ENCODE peak calls at places on chromosomes 1 and 21, in six cellular contexts. One of them, this sample, is unnamed.
A peak's percentile ranks its signal among the peaks of the same experiment; 100 is the strongest.

GRCh38 chr1:247102381-247102780 is 1.8 kb downstream of the ZNF669 start:
- DNase-seq in stimulated activated CD8-positive, alpha-beta memory T cell treated with anti-CD3 and anti-CD28 coated beads, Interleukin-12 subunit alpha, Interleukin-12 subunit beta, amount 100 ng/mL, for 1 hour: no peak
- DNase-seq in stimulated activated CD4-positive, alpha-beta T cell treated with anti-CD3 and anti-CD28 coated beads, Interleukin-2, amount 100 ng/mL, for 48 hours: no peak
- DNase-seq in fibroblast of lung: peak; percentile 58
- DNase-seq in anterior cingulate cortex: no peak
- DNase-seq in cardiac muscle cell: no peak
- DNase-seq in this sample: no peak

GRCh38 chr1:5975133-5975880 is 16.9 kb downstream of the NPHP4 start:
- DNase-seq in stimulated activated CD8-positive, alpha-beta memory T cell treated with anti-CD3 and anti-CD28 coated beads, Interleukin-12 subunit alpha, Interleukin-12 subunit beta, amount 100 ng/mL, for 1 hour: no peak
- DNase-seq in stimulated activated CD4-positive, alpha-beta T cell treated with anti-CD3 and anti-CD28 coated beads, Interleukin-2, amount 100 ng/mL, for 48 hours: peak; percentile 17
- DNase-seq in fibroblast of lung: peak; percentile 61
- DNase-seq in anterior cingulate cortex: peak; percentile 43
- DNase-seq in cardiac muscle cell: peak; percentile 57
- DNase-seq in this sample: peak; percentile 34

GRCh38 chr1:231278100-231278790 is 37.2 kb downstream of the GNPAT start:
- DNase-seq in stimulated activated CD8-positive, alpha-beta memory T cell treated with anti-CD3 and anti-CD28 coated beads, Interleukin-12 subunit alpha, Interleukin-12 subunit beta, amount 100 ng/mL, for 1 hour: no peak
- DNase-seq in stimulated activated CD4-positive, alpha-beta T cell treated with anti-CD3 and anti-CD28 coated beads, Interleukin-2, amount 100 ng/mL, for 48 hours: no peak
- DNase-seq in fibroblast of lung: no peak
- DNase-seq in anterior cingulate cortex: no peak
- DNase-seq in cardiac muscle cell: peak; percentile 57
- DNase-seq in this sample: no peak

GRCh38 chr1:11731719-11732283 is 4.1 kb upstream of the AGTRAP start:
- DNase-seq in stimulated activated CD8-positive, alpha-beta memory T cell treated with anti-CD3 and anti-CD28 coated beads, Interleukin-12 subunit alpha, Interleukin-12 subunit beta, amount 100 ng/mL, for 1 hour: no peak
- DNase-seq in stimulated activated CD4-positive, alpha-beta T cell treated with anti-CD3 and anti-CD28 coated beads, Interleukin-2, amount 100 ng/mL, for 48 hours: no peak
- DNase-seq in fibroblast of lung: peak; percentile 79
- DNase-seq in anterior cingulate cortex: peak; percentile 77
- DNase-seq in cardiac muscle cell: no peak
- DNase-seq in this sample: no peak

GRCh38 chr1:90402893-90403849 is 313.9 kb downstream of the BARHL2 start:
- DNase-seq in stimulated activated CD8-positive, alpha-beta memory T cell treated with anti-CD3 and anti-CD28 coated beads, Interleukin-12 subunit alpha, Interleukin-12 subunit beta, amount 100 ng/mL, for 1 hour: no peak
- DNase-seq in stimulated activated CD4-positive, alpha-beta T cell treated with anti-CD3 and anti-CD28 coated beads, Interleukin-2, amount 100 ng/mL, for 48 hours: no peak
- DNase-seq in fibroblast of lung: peak; percentile 85
- DNase-seq in anterior cingulate cortex: no peak
- DNase-seq in cardiac muscle cell: peak; percentile 2
- DNase-seq in this sample: no peak

GRCh38 chr21:25850126-25850831 is 115.5 kb downstream of the GABPA start:
- DNase-seq in stimulated activated CD8-positive, alpha-beta memory T cell treated with anti-CD3 and anti-CD28 coated beads, Interleukin-12 subunit alpha, Interleukin-12 subunit beta, amount 100 ng/mL, for 1 hour: no peak
- DNase-seq in stimulated activated CD4-positive, alpha-beta T cell treated with anti-CD3 and anti-CD28 coated beads, Interleukin-2, amount 100 ng/mL, for 48 hours: no peak
- DNase-seq in fibroblast of lung: no peak
- DNase-seq in anterior cingulate cortex: no peak
- DNase-seq in cardiac muscle cell: no peak
- DNase-seq in this sample: no peak

GRCh38 chr21:41953249-41953830 is 478 bp downstream of the C2CD2 start:
- DNase-seq in stimulated activated CD8-positive, alpha-beta memory T cell treated with anti-CD3 and anti-CD28 coated beads, Interleukin-12 subunit alpha, Interleukin-12 subunit beta, amount 100 ng/mL, for 1 hour: no peak
- DNase-seq in stimulated activated CD4-positive, alpha-beta T cell treated with anti-CD3 and anti-CD28 coated beads, Interleukin-2, amount 100 ng/mL, for 48 hours: no peak
- DNase-seq in fibroblast of lung: no peak
- DNase-seq in anterior cingulate cortex: no peak
- DNase-seq in cardiac muscle cell: peak; percentile 45
- DNase-seq in this sample: no peak

GRCh38 chr1:116255933-116256649 is 117.0 kb upstream of the ATP1A1 start:
- DNase-seq in stimulated activated CD8-positive, alpha-beta memory T cell treated with anti-CD3 and anti-CD28 coated beads, Interleukin-12 subunit alpha, Interleukin-12 subunit beta, amount 100 ng/mL, for 1 hour: no peak
- DNase-seq in stimulated activated CD4-positive, alpha-beta T cell treated with anti-CD3 and anti-CD28 coated beads, Interleukin-2, amount 100 ng/mL, for 48 hours: no peak
- DNase-seq in fibroblast of lung: no peak
- DNase-seq in anterior cingulate cortex: no peak
- DNase-seq in cardiac muscle cell: no peak
- DNase-seq in this sample: no peak

GRCh38 chr1:55894521-55894920 is 679.4 kb upstream of the USP24 start:
- DNase-seq in stimulated activated CD8-positive, alpha-beta memory T cell treated with anti-CD3 and anti-CD28 coated beads, Interleukin-12 subunit alpha, Interleukin-12 subunit beta, amount 100 ng/mL, for 1 hour: no peak
- DNase-seq in stimulated activated CD4-positive, alpha-beta T cell treated with anti-CD3 and anti-CD28 coated beads, Interleukin-2, amount 100 ng/mL, for 48 hours: no peak
- DNase-seq in fibroblast of lung: peak; percentile 31
- DNase-seq in anterior cingulate cortex: no peak
- DNase-seq in cardiac muscle cell: no peak
- DNase-seq in this sample: no peak

GRCh38 chr1:229407206-229408026 is 26.5 kb downstream of the ACTA1 start:
- DNase-seq in stimulated activated CD8-positive, alpha-beta memory T cell treated with anti-CD3 and anti-CD28 coated beads, Interleukin-12 subunit alpha, Interleukin-12 subunit beta, amount 100 ng/mL, for 1 hour: no peak
- DNase-seq in stimulated activated CD4-positive, alpha-beta T cell treated with anti-CD3 and anti-CD28 coated beads, Interleukin-2, amount 100 ng/mL, for 48 hours: no peak
- DNase-seq in fibroblast of lung: no peak
- DNase-seq in anterior cingulate cortex: no peak
- DNase-seq in cardiac muscle cell: no peak
- DNase-seq in this sample: no peak

GRCh38 chr1:182586380-182586779 is 2.7 kb downstream of the RNASEL start:
- DNase-seq in stimulated activated CD8-positive, alpha-beta memory T cell treated with anti-CD3 and anti-CD28 coated beads, Interleukin-12 subunit alpha, Interleukin-12 subunit beta, amount 100 ng/mL, for 1 hour: no peak
- DNase-seq in stimulated activated CD4-positive, alpha-beta T cell treated with anti-CD3 and anti-CD28 coated beads, Interleukin-2, amount 100 ng/mL, for 48 hours: no peak
- DNase-seq in fibroblast of lung: no peak
- DNase-seq in anterior cingulate cortex: no peak
- DNase-seq in cardiac muscle cell: no peak
- DNase-seq in this sample: no peak

GRCh38 chr1:178379807-178380206 is 117.0 kb downstream of the CLEC20A start:
- DNase-seq in stimulated activated CD8-positive, alpha-beta memory T cell treated with anti-CD3 and anti-CD28 coated beads, Interleukin-12 subunit alpha, Interleukin-12 subunit beta, amount 100 ng/mL, for 1 hour: no peak
- DNase-seq in stimulated activated CD4-positive, alpha-beta T cell treated with anti-CD3 and anti-CD28 coated beads, Interleukin-2, amount 100 ng/mL, for 48 hours: no peak
- DNase-seq in fibroblast of lung: no peak
- DNase-seq in anterior cingulate cortex: no peak
- DNase-seq in cardiac muscle cell: no peak
- DNase-seq in this sample: no peak

GRCh38 chr1:165543651-165544452 is at the start of gene LRRC52:
- DNase-seq in stimulated activated CD8-positive, alpha-beta memory T cell treated with anti-CD3 and anti-CD28 coated beads, Interleukin-12 subunit alpha, Interleukin-12 subunit beta, amount 100 ng/mL, for 1 hour: no peak
- DNase-seq in stimulated activated CD4-positive, alpha-beta T cell treated with anti-CD3 and anti-CD28 coated beads, Interleukin-2, amount 100 ng/mL, for 48 hours: no peak
- DNase-seq in fibroblast of lung: no peak
- DNase-seq in anterior cingulate cortex: peak; percentile 37
- DNase-seq in cardiac muscle cell: peak; percentile 66
- DNase-seq in this sample: no peak

GRCh38 chr1:77126309-77126708 is 92.9 kb downstream of the PIGK start:
- DNase-seq in stimulated activated CD8-positive, alpha-beta memory T cell treated with anti-CD3 and anti-CD28 coated beads, Interleukin-12 subunit alpha, Interleukin-12 subunit beta, amount 100 ng/mL, for 1 hour: no peak
- DNase-seq in stimulated activated CD4-positive, alpha-beta T cell treated with anti-CD3 and anti-CD28 coated beads, Interleukin-2, amount 100 ng/mL, for 48 hours: no peak
- DNase-seq in fibroblast of lung: peak; percentile 88
- DNase-seq in anterior cingulate cortex: no peak
- DNase-seq in cardiac muscle cell: peak; percentile 78
- DNase-seq in this sample: no peak

GRCh38 chr1:20401405-20402010 is 84.5 kb downstream of the CAMK2N1 start:
- DNase-seq in stimulated activated CD8-positive, alpha-beta memory T cell treated with anti-CD3 and anti-CD28 coated beads, Interleukin-12 subunit alpha, Interleukin-12 subunit beta, amount 100 ng/mL, for 1 hour: no peak
- DNase-seq in stimulated activated CD4-positive, alpha-beta T cell treated with anti-CD3 and anti-CD28 coated beads, Interleukin-2, amount 100 ng/mL, for 48 hours: no peak
- DNase-seq in fibroblast of lung: no peak
- DNase-seq in anterior cingulate cortex: no peak
- DNase-seq in cardiac muscle cell: no peak
- DNase-seq in this sample: no peak

GRCh38 chr21:22892757-22893156 is 1894.5 kb downstream of the NCAM2 start:
- DNase-seq in stimulated activated CD8-positive, alpha-beta memory T cell treated with anti-CD3 and anti-CD28 coated beads, Interleukin-12 subunit alpha, Interleukin-12 subunit beta, amount 100 ng/mL, for 1 hour: no peak
- DNase-seq in stimulated activated CD4-positive, alpha-beta T cell treated with anti-CD3 and anti-CD28 coated beads, Interleukin-2, amount 100 ng/mL, for 48 hours: no peak
- DNase-seq in fibroblast of lung: no peak
- DNase-seq in anterior cingulate cortex: no peak
- DNase-seq in cardiac muscle cell: no peak
- DNase-seq in this sample: no peak

GRCh38 chr21:15390049-15390448 is 325.2 kb upstream of the NRIP1 start:
- DNase-seq in stimulated activated CD8-positive, alpha-beta memory T cell treated with anti-CD3 and anti-CD28 coated beads, Interleukin-12 subunit alpha, Interleukin-12 subunit beta, amount 100 ng/mL, for 1 hour: no peak
- DNase-seq in stimulated activated CD4-positive, alpha-beta T cell treated with anti-CD3 and anti-CD28 coated beads, Interleukin-2, amount 100 ng/mL, for 48 hours: no peak
- DNase-seq in fibroblast of lung: no peak
- DNase-seq in anterior cingulate cortex: no peak
- DNase-seq in cardiac muscle cell: no peak
- DNase-seq in this sample: no peak

GRCh38 chr1:229023651-229024295 is 247.1 kb upstream of the RAB4A start:
- DNase-seq in stimulated activated CD8-positive, alpha-beta memory T cell treated with anti-CD3 and anti-CD28 coated beads, Interleukin-12 subunit alpha, Interleukin-12 subunit beta, amount 100 ng/mL, for 1 hour: no peak
- DNase-seq in stimulated activated CD4-positive, alpha-beta T cell treated with anti-CD3 and anti-CD28 coated beads, Interleukin-2, amount 100 ng/mL, for 48 hours: no peak
- DNase-seq in fibroblast of lung: no peak
- DNase-seq in anterior cingulate cortex: no peak
- DNase-seq in cardiac muscle cell: no peak
- DNase-seq in this sample: no peak

GRCh38 chr1:230392141-230392909 is 33.8 kb downstream of the PGBD5 start:
- DNase-seq in stimulated activated CD8-positive, alpha-beta memory T cell treated with anti-CD3 and anti-CD28 coated beads, Interleukin-12 subunit alpha, Interleukin-12 subunit beta, amount 100 ng/mL, for 1 hour: no peak
- DNase-seq in stimulated activated CD4-positive, alpha-beta T cell treated with anti-CD3 and anti-CD28 coated beads, Interleukin-2, amount 100 ng/mL, for 48 hours: no peak
- DNase-seq in fibroblast of lung: no peak
- DNase-seq in anterior cingulate cortex: no peak
- DNase-seq in cardiac muscle cell: no peak
- DNase-seq in this sample: no peak

GRCh38 chr1:41695118-41695517 is 210.6 kb upstream of the EDN2 start:
- DNase-seq in stimulated activated CD8-positive, alpha-beta memory T cell treated with anti-CD3 and anti-CD28 coated beads, Interleukin-12 subunit alpha, Interleukin-12 subunit beta, amount 100 ng/mL, for 1 hour: no peak
- DNase-seq in stimulated activated CD4-positive, alpha-beta T cell treated with anti-CD3 and anti-CD28 coated beads, Interleukin-2, amount 100 ng/mL, for 48 hours: no peak
- DNase-seq in fibroblast of lung: no peak
- DNase-seq in anterior cingulate cortex: no peak
- DNase-seq in cardiac muscle cell: no peak
- DNase-seq in this sample: no peak

GRCh38 chr1:97758589-97759057 is 162.2 kb downstream of the DPYD start:
- DNase-seq in stimulated activated CD8-positive, alpha-beta memory T cell treated with anti-CD3 and anti-CD28 coated beads, Interleukin-12 subunit alpha, Interleukin-12 subunit beta, amount 100 ng/mL, for 1 hour: no peak
- DNase-seq in stimulated activated CD4-positive, alpha-beta T cell treated with anti-CD3 and anti-CD28 coated beads, Interleukin-2, amount 100 ng/mL, for 48 hours: no peak
- DNase-seq in fibroblast of lung: peak; percentile 27
- DNase-seq in anterior cingulate cortex: no peak
- DNase-seq in cardiac muscle cell: no peak
- DNase-seq in this sample: no peak

GRCh38 chr1:240705584-240705983 is 93.6 kb upstream of the GREM2 start:
- DNase-seq in stimulated activated CD8-positive, alpha-beta memory T cell treated with anti-CD3 and anti-CD28 coated beads, Interleukin-12 subunit alpha, Interleukin-12 subunit beta, amount 100 ng/mL, for 1 hour: no peak
- DNase-seq in stimulated activated CD4-positive, alpha-beta T cell treated with anti-CD3 and anti-CD28 coated beads, Interleukin-2, amount 100 ng/mL, for 48 hours: no peak
- DNase-seq in fibroblast of lung: peak; percentile 40
- DNase-seq in anterior cingulate cortex: no peak
- DNase-seq in cardiac muscle cell: no peak
- DNase-seq in this sample: no peak

GRCh38 chr1:51558375-51558924 is 39.4 kb upstream of the EPS15 start:
- DNase-seq in stimulated activated CD8-positive, alpha-beta memory T cell treated with anti-CD3 and anti-CD28 coated beads, Interleukin-12 subunit alpha, Interleukin-12 subunit beta, amount 100 ng/mL, for 1 hour: no peak
- DNase-seq in stimulated activated CD4-positive, alpha-beta T cell treated with anti-CD3 and anti-CD28 coated beads, Interleukin-2, amount 100 ng/mL, for 48 hours: no peak
- DNase-seq in fibroblast of lung: peak; percentile 55
- DNase-seq in anterior cingulate cortex: no peak
- DNase-seq in cardiac muscle cell: no peak
- DNase-seq in this sample: no peak

GRCh38 chr1:219702551-219703215 is 89.8 kb upstream of the ZC3H11B start:
- DNase-seq in stimulated activated CD8-positive, alpha-beta memory T cell treated with anti-CD3 and anti-CD28 coated beads, Interleukin-12 subunit alpha, Interleukin-12 subunit beta, amount 100 ng/mL, for 1 hour: no peak
- DNase-seq in stimulated activated CD4-positive, alpha-beta T cell treated with anti-CD3 and anti-CD28 coated beads, Interleukin-2, amount 100 ng/mL, for 48 hours: no peak
- DNase-seq in fibroblast of lung: peak; percentile 6
- DNase-seq in anterior cingulate cortex: no peak
- DNase-seq in cardiac muscle cell: no peak
- DNase-seq in this sample: no peak

GRCh38 chr1:41589395-41589794 is 104.9 kb upstream of the EDN2 start:
- DNase-seq in stimulated activated CD8-positive, alpha-beta memory T cell treated with anti-CD3 and anti-CD28 coated beads, Interleukin-12 subunit alpha, Interleukin-12 subunit beta, amount 100 ng/mL, for 1 hour: no peak
- DNase-seq in stimulated activated CD4-positive, alpha-beta T cell treated with anti-CD3 and anti-CD28 coated beads, Interleukin-2, amount 100 ng/mL, for 48 hours: no peak
- DNase-seq in fibroblast of lung: no peak
- DNase-seq in anterior cingulate cortex: no peak
- DNase-seq in cardiac muscle cell: no peak
- DNase-seq in this sample: no peak

GRCh38 chr1:6445062-6445763 is 20.6 kb downstream of the ESPN start:
- DNase-seq in stimulated activated CD8-positive, alpha-beta memory T cell treated with anti-CD3 and anti-CD28 coated beads, Interleukin-12 subunit alpha, Interleukin-12 subunit beta, amount 100 ng/mL, for 1 hour: no peak
- DNase-seq in stimulated activated CD4-positive, alpha-beta T cell treated with anti-CD3 and anti-CD28 coated beads, Interleukin-2, amount 100 ng/mL, for 48 hours: no peak
- DNase-seq in fibroblast of lung: peak; percentile 37
- DNase-seq in anterior cingulate cortex: no peak
- DNase-seq in cardiac muscle cell: peak; percentile 66
- DNase-seq in this sample: no peak

GRCh38 chr21:42706765-42707164 is 53.3 kb downstream of the PDE9A start:
- DNase-seq in stimulated activated CD8-positive, alpha-beta memory T cell treated with anti-CD3 and anti-CD28 coated beads, Interleukin-12 subunit alpha, Interleukin-12 subunit beta, amount 100 ng/mL, for 1 hour: no peak
- DNase-seq in stimulated activated CD4-positive, alpha-beta T cell treated with anti-CD3 and anti-CD28 coated beads, Interleukin-2, amount 100 ng/mL, for 48 hours: no peak
- DNase-seq in fibroblast of lung: no peak
- DNase-seq in anterior cingulate cortex: no peak
- DNase-seq in cardiac muscle cell: no peak
- DNase-seq in this sample: no peak

GRCh38 chr1:213327318-213327667 is 276.3 kb downstream of the RPS6KC1 start:
- DNase-seq in stimulated activated CD8-positive, alpha-beta memory T cell treated with anti-CD3 and anti-CD28 coated beads, Interleukin-12 subunit alpha, Interleukin-12 subunit beta, amount 100 ng/mL, for 1 hour: no peak
- DNase-seq in stimulated activated CD4-positive, alpha-beta T cell treated with anti-CD3 and anti-CD28 coated beads, Interleukin-2, amount 100 ng/mL, for 48 hours: no peak
- DNase-seq in fibroblast of lung: peak; percentile 75
- DNase-seq in anterior cingulate cortex: no peak
- DNase-seq in cardiac muscle cell: no peak
- DNase-seq in this sample: no peak

GRCh38 chr1:162151900-162152829 is 82.7 kb downstream of the NOS1AP start:
- DNase-seq in stimulated activated CD8-positive, alpha-beta memory T cell treated with anti-CD3 and anti-CD28 coated beads, Interleukin-12 subunit alpha, Interleukin-12 subunit beta, amount 100 ng/mL, for 1 hour: peak; percentile 4
- DNase-seq in stimulated activated CD4-positive, alpha-beta T cell treated with anti-CD3 and anti-CD28 coated beads, Interleukin-2, amount 100 ng/mL, for 48 hours: no peak
- DNase-seq in fibroblast of lung: peak; percentile 93
- DNase-seq in anterior cingulate cortex: no peak
- DNase-seq in cardiac muscle cell: no peak
- DNase-seq in this sample: no peak

GRCh38 chr21:34603710-34604057 is 11.2 kb downstream of the RCAN1 start:
- DNase-seq in stimulated activated CD8-positive, alpha-beta memory T cell treated with anti-CD3 and anti-CD28 coated beads, Interleukin-12 subunit alpha, Interleukin-12 subunit beta, amount 100 ng/mL, for 1 hour: no peak
- DNase-seq in stimulated activated CD4-positive, alpha-beta T cell treated with anti-CD3 and anti-CD28 coated beads, Interleukin-2, amount 100 ng/mL, for 48 hours: no peak
- DNase-seq in fibroblast of lung: no peak
- DNase-seq in anterior cingulate cortex: no peak
- DNase-seq in cardiac muscle cell: no peak
- DNase-seq in this sample: no peak

GRCh38 chr1:151539321-151540020 is 638 bp upstream of the TUFT1 start:
- DNase-seq in stimulated activated CD8-positive, alpha-beta memory T cell treated with anti-CD3 and anti-CD28 coated beads, Interleukin-12 subunit alpha, Interleukin-12 subunit beta, amount 100 ng/mL, for 1 hour: no peak
- DNase-seq in stimulated activated CD4-positive, alpha-beta T cell treated with anti-CD3 and anti-CD28 coated beads, Interleukin-2, amount 100 ng/mL, for 48 hours: peak; percentile 7
- DNase-seq in fibroblast of lung: peak; percentile 98
- DNase-seq in anterior cingulate cortex: peak; percentile 31
- DNase-seq in cardiac muscle cell: peak; percentile 81
- DNase-seq in this sample: no peak

GRCh38 chr1:232016636-232017035 is 390.0 kb downstream of the DISC1 start:
- DNase-seq in stimulated activated CD8-positive, alpha-beta memory T cell treated with anti-CD3 and anti-CD28 coated beads, Interleukin-12 subunit alpha, Interleukin-12 subunit beta, amount 100 ng/mL, for 1 hour: no peak
- DNase-seq in stimulated activated CD4-positive, alpha-beta T cell treated with anti-CD3 and anti-CD28 coated beads, Interleukin-2, amount 100 ng/mL, for 48 hours: no peak
- DNase-seq in fibroblast of lung: peak; percentile 55
- DNase-seq in anterior cingulate cortex: no peak
- DNase-seq in cardiac muscle cell: no peak
- DNase-seq in this sample: no peak

GRCh38 chr1:232020352-232020751 is 393.8 kb downstream of the DISC1 start:
- DNase-seq in stimulated activated CD8-positive, alpha-beta memory T cell treated with anti-CD3 and anti-CD28 coated beads, Interleukin-12 subunit alpha, Interleukin-12 subunit beta, amount 100 ng/mL, for 1 hour: no peak
- DNase-seq in stimulated activated CD4-positive, alpha-beta T cell treated with anti-CD3 and anti-CD28 coated beads, Interleukin-2, amount 100 ng/mL, for 48 hours: no peak
- DNase-seq in fibroblast of lung: no peak
- DNase-seq in anterior cingulate cortex: no peak
- DNase-seq in cardiac muscle cell: no peak
- DNase-seq in this sample: no peak

GRCh38 chr21:28923439-28923975 is 69.2 kb downstream of the LTN1 start:
- DNase-seq in stimulated activated CD8-positive, alpha-beta memory T cell treated with anti-CD3 and anti-CD28 coated beads, Interleukin-12 subunit alpha, Interleukin-12 subunit beta, amount 100 ng/mL, for 1 hour: no peak
- DNase-seq in stimulated activated CD4-positive, alpha-beta T cell treated with anti-CD3 and anti-CD28 coated beads, Interleukin-2, amount 100 ng/mL, for 48 hours: no peak
- DNase-seq in fibroblast of lung: no peak
- DNase-seq in anterior cingulate cortex: no peak
- DNase-seq in cardiac muscle cell: no peak
- DNase-seq in this sample: no peak

GRCh38 chr1:158179301-158180041 is 1.2 kb upstream of the CD1D start:
- DNase-seq in stimulated activated CD8-positive, alpha-beta memory T cell treated with anti-CD3 and anti-CD28 coated beads, Interleukin-12 subunit alpha, Interleukin-12 subunit beta, amount 100 ng/mL, for 1 hour: no peak
- DNase-seq in stimulated activated CD4-positive, alpha-beta T cell treated with anti-CD3 and anti-CD28 coated beads, Interleukin-2, amount 100 ng/mL, for 48 hours: no peak
- DNase-seq in fibroblast of lung: no peak
- DNase-seq in anterior cingulate cortex: no peak
- DNase-seq in cardiac muscle cell: peak; percentile 34
- DNase-seq in this sample: no peak

GRCh38 chr1:63774617-63775417 is 1.0 kb downstream of the ROR1 start:
- DNase-seq in stimulated activated CD8-positive, alpha-beta memory T cell treated with anti-CD3 and anti-CD28 coated beads, Interleukin-12 subunit alpha, Interleukin-12 subunit beta, amount 100 ng/mL, for 1 hour: no peak
- DNase-seq in stimulated activated CD4-positive, alpha-beta T cell treated with anti-CD3 and anti-CD28 coated beads, Interleukin-2, amount 100 ng/mL, for 48 hours: no peak
- DNase-seq in fibroblast of lung: peak; percentile 59
- DNase-seq in anterior cingulate cortex: peak; percentile 16
- DNase-seq in cardiac muscle cell: peak; percentile 68
- DNase-seq in this sample: no peak

GRCh38 chr1:165144757-165145397 is 211.6 kb downstream of the LMX1A start:
- DNase-seq in stimulated activated CD8-positive, alpha-beta memory T cell treated with anti-CD3 and anti-CD28 coated beads, Interleukin-12 subunit alpha, Interleukin-12 subunit beta, amount 100 ng/mL, for 1 hour: no peak
- DNase-seq in stimulated activated CD4-positive, alpha-beta T cell treated with anti-CD3 and anti-CD28 coated beads, Interleukin-2, amount 100 ng/mL, for 48 hours: peak; percentile 35
- DNase-seq in fibroblast of lung: peak; percentile 62
- DNase-seq in anterior cingulate cortex: peak; percentile 19
- DNase-seq in cardiac muscle cell: peak; percentile 74
- DNase-seq in this sample: no peak

GRCh38 chr1:88885933-88886332 is 5.4 kb downstream of the GTF2B start:
- DNase-seq in stimulated activated CD8-positive, alpha-beta memory T cell treated with anti-CD3 and anti-CD28 coated beads, Interleukin-12 subunit alpha, Interleukin-12 subunit beta, amount 100 ng/mL, for 1 hour: no peak
- DNase-seq in stimulated activated CD4-positive, alpha-beta T cell treated with anti-CD3 and anti-CD28 coated beads, Interleukin-2, amount 100 ng/mL, for 48 hours: no peak
- DNase-seq in fibroblast of lung: no peak
- DNase-seq in anterior cingulate cortex: no peak
- DNase-seq in cardiac muscle cell: no peak
- DNase-seq in this sample: no peak

GRCh38 chr1:30001452-30002039 is 721.8 kb downstream of the MATN1 start:
- DNase-seq in stimulated activated CD8-positive, alpha-beta memory T cell treated with anti-CD3 and anti-CD28 coated beads, Interleukin-12 subunit alpha, Interleukin-12 subunit beta, amount 100 ng/mL, for 1 hour: no peak
- DNase-seq in stimulated activated CD4-positive, alpha-beta T cell treated with anti-CD3 and anti-CD28 coated beads, Interleukin-2, amount 100 ng/mL, for 48 hours: no peak
- DNase-seq in fibroblast of lung: no peak
- DNase-seq in anterior cingulate cortex: no peak
- DNase-seq in cardiac muscle cell: no peak
- DNase-seq in this sample: no peak

GRCh38 chr1:94705755-94706154 is 114.4 kb upstream of the SLC44A3 start:
- DNase-seq in stimulated activated CD8-positive, alpha-beta memory T cell treated with anti-CD3 and anti-CD28 coated beads, Interleukin-12 subunit alpha, Interleukin-12 subunit beta, amount 100 ng/mL, for 1 hour: no peak
- DNase-seq in stimulated activated CD4-positive, alpha-beta T cell treated with anti-CD3 and anti-CD28 coated beads, Interleukin-2, amount 100 ng/mL, for 48 hours: no peak
- DNase-seq in fibroblast of lung: no peak
- DNase-seq in anterior cingulate cortex: no peak
- DNase-seq in cardiac muscle cell: no peak
- DNase-seq in this sample: no peak